ENCODE peak calls at places on chromosomes 7 and 10, in six cellular contexts. Q is tibial artery, L is colonic mucosa, B is gastrocnemius medialis, R is HCT116, O is hepatocyte. J is an unnamed sample.

GRCh38 chr7:100890640-100891521 is 1.4 kb upstream of the UFSP1 start:
- DNase-seq in Q (no peak), L (no peak), B (no peak), R (no peak), O (no peak), J (no peak)

GRCh38 chr7:106417273-106417902 is 132.6 kb upstream of the NAMPT start:
- DNase-seq in Q (no peak), L (no peak), B (no peak), R (no peak), O (no peak), J (no peak)

GRCh38 chr7:151038951-151039849 is 9.1 kb upstream of the ASIC3 start:
- DNase-seq in Q (peak; percentile 74), L (peak; percentile 65), B (peak; percentile 40), R (no peak), O (peak; percentile 92), J (no peak)

GRCh38 chr10:34626158-34626557 is 188.9 kb downstream of the PARD3 start:
- DNase-seq in Q (no peak), L (no peak), B (no peak), R (no peak), O (no peak), J (no peak)

GRCh38 chr10:86079088-86079487 is 287.5 kb downstream of the GRID1 start:
- DNase-seq in Q (no peak), L (no peak), B (no peak), R (peak; percentile 66), O (peak; percentile 79), J (no peak)

GRCh38 chr7:2601907-2602735 is 29.7 kb upstream of the TTYH3 start:
- DNase-seq in Q (no peak), L (no peak), B (no peak), R (no peak), O (no peak), J (no peak)

GRCh38 chr10:110932505-110933180 is 13.2 kb downstream of the SHOC2 start:
- DNase-seq in Q (no peak), L (no peak), B (no peak), R (no peak), O (no peak), J (no peak)

GRCh38 chr10:44935201-44935960 is 24.2 kb upstream of the RASSF4 start:
- DNase-seq in Q (no peak), L (no peak), B (no peak), R (no peak), O (peak; percentile 52), J (no peak)

GRCh38 chr10:7231420-7232414 is 179.1 kb downstream of the SFMBT2 start:
- DNase-seq in Q (no peak), L (no peak), B (no peak), R (no peak), O (no peak), J (no peak)

GRCh38 chr10:33967721-33968120 is 633.3 kb upstream of the NRP1 start:
- DNase-seq in Q (no peak), L (no peak), B (no peak), R (no peak), O (no peak), J (no peak)

GRCh38 chr7:44087914-44088838 is 5.8 kb upstream of the POLM start:
- DNase-seq in Q (peak; percentile 85), L (peak; percentile 49), B (no peak), R (no peak), O (no peak), J (no peak)

GRCh38 chr7:50512384-50512783 is 52.8 kb downstream of the DDC start:
- DNase-seq in Q (no peak), L (no peak), B (no peak), R (no peak), O (no peak), J (no peak)

GRCh38 chr7:99560834-99561734 is 2.6 kb downstream of the ZNF655 start:
- DNase-seq in Q (no peak), L (no peak), B (no peak), R (no peak), O (no peak), J (no peak)

GRCh38 chr10:29102636-29103035 is 186.2 kb upstream of the LYZL1 start:
- DNase-seq in Q (no peak), L (no peak), B (no peak), R (no peak), O (no peak), J (no peak)

GRCh38 chr10:83544049-83544448 is 595.3 kb upstream of the GHITM start:
- DNase-seq in Q (no peak), L (no peak), B (no peak), R (no peak), O (no peak), J (no peak)

GRCh38 chr7:123876557-123877256 is 31.7 kb downstream of the HYAL4 start:
- DNase-seq in Q (no peak), L (no peak), B (no peak), R (no peak), O (no peak), J (no peak)

GRCh38 chr10:52783726-52784125 is 11.1 kb upstream of the MBL2 start:
- DNase-seq in Q (no peak), L (no peak), B (no peak), R (no peak), O (no peak), J (no peak)

GRCh38 chr7:150976529-150977381 is 1.4 kb downstream of the KCNH2 start:
- DNase-seq in Q (no peak), L (no peak), B (no peak), R (no peak), O (no peak), J (no peak)

GRCh38 chr10:50621981-50622496 is 1.7 kb downstream of the SGMS1 start:
- DNase-seq in Q (peak; percentile 99), L (peak; percentile 96), B (peak; percentile 99), R (peak; percentile 75), O (peak; percentile 93), J (peak; percentile 91)

GRCh38 chr10:43404675-43405221 is 4.2 kb downstream of the HNRNPF start:
- DNase-seq in Q (no peak), L (no peak), B (no peak), R (no peak), O (no peak), J (no peak)

GRCh38 chr10:102230861-102231356 is 4.8 kb downstream of the ELOVL3 start:
- DNase-seq in Q (no peak), L (peak; percentile 48), B (no peak), R (peak; percentile 31), O (peak; percentile 65), J (no peak)

GRCh38 chr10:6737080-6737641 is 157.1 kb upstream of the PRKCQ start:
- DNase-seq in Q (no peak), L (no peak), B (peak; percentile 67), R (peak; percentile 47), O (no peak), J (no peak)

GRCh38 chr7:143929224-143929920 is 5.7 kb upstream of the OR2F2 start:
- DNase-seq in Q (no peak), L (no peak), B (no peak), R (no peak), O (no peak), J (no peak)

GRCh38 chr10:131620904-131621303 is 279.9 kb upstream of the PPP2R2D start:
- DNase-seq in Q (no peak), L (no peak), B (no peak), R (no peak), O (no peak), J (no peak)

GRCh38 chr10:24848169-24848688 is 104.2 kb downstream of the PRTFDC1 start:
- DNase-seq in Q (no peak), L (no peak), B (no peak), R (no peak), O (no peak), J (no peak)

GRCh38 chr10:98467506-98468318 is 21.0 kb upstream of the HPS1 start:
- DNase-seq in Q (peak; percentile 69), L (peak; percentile 77), B (peak; percentile 59), R (peak; percentile 89), O (peak; percentile 92), J (peak; percentile 86)

GRCh38 chr7:97013025-97013424 is 7.7 kb downstream of the DLX6 start:
- DNase-seq in Q (no peak), L (no peak), B (no peak), R (no peak), O (no peak), J (no peak)

GRCh38 chr7:97015279-97015678 is 9.4 kb downstream of the DLX5 start:
- DNase-seq in Q (no peak), L (no peak), B (no peak), R (no peak), O (no peak), J (no peak)

GRCh38 chr7:97012293-97013005 is 7.1 kb downstream of the DLX6 start:
- DNase-seq in Q (no peak), L (no peak), B (no peak), R (no peak), O (no peak), J (no peak)

GRCh38 chr7:97013555-97013954 is 8.2 kb downstream of the DLX6 start:
- DNase-seq in Q (no peak), L (no peak), B (no peak), R (no peak), O (no peak), J (no peak)

GRCh38 chr7:97014145-97014544 is 8.8 kb downstream of the DLX6 start:
- DNase-seq in Q (no peak), L (no peak), B (no peak), R (no peak), O (no peak), J (no peak)
- TF ChIP-seq CTCF in Q (no peak), L (no peak), B (no peak), R (no peak), O (no peak), J (no peak)

GRCh38 chr10:124994573-124995473 is 52.9 kb downstream of the ZRANB1 start:
- DNase-seq in Q (no peak), L (no peak), B (no peak), R (no peak), O (no peak), J (no peak)
- H3K27ac ChIP-seq in Q (peak overlapping the region; percentile 36), L (no peak overlapping the region), B (peak overlapping the region; percentile 79), R (no peak overlapping the region), O (no peak overlapping the region), J (no peak overlapping the region)

GRCh38 chr10:18565006-18565405 is 86.4 kb downstream of the NSUN6 start:
- DNase-seq in Q (no peak), L (no peak), B (no peak), R (no peak), O (no peak), J (no peak)
- H3K9me3 ChIP-seq in Q (no peaks in the 10 kb centered on the region), L (no peaks in the 10 kb centered on the region), B (no peaks in the 10 kb centered on the region), R (peaks cover 19% of the 10 kb centered on the region), O (no peaks in the 10 kb centered on the region), J (peaks cover 19% of the 10 kb centered on the region)

DNA sequence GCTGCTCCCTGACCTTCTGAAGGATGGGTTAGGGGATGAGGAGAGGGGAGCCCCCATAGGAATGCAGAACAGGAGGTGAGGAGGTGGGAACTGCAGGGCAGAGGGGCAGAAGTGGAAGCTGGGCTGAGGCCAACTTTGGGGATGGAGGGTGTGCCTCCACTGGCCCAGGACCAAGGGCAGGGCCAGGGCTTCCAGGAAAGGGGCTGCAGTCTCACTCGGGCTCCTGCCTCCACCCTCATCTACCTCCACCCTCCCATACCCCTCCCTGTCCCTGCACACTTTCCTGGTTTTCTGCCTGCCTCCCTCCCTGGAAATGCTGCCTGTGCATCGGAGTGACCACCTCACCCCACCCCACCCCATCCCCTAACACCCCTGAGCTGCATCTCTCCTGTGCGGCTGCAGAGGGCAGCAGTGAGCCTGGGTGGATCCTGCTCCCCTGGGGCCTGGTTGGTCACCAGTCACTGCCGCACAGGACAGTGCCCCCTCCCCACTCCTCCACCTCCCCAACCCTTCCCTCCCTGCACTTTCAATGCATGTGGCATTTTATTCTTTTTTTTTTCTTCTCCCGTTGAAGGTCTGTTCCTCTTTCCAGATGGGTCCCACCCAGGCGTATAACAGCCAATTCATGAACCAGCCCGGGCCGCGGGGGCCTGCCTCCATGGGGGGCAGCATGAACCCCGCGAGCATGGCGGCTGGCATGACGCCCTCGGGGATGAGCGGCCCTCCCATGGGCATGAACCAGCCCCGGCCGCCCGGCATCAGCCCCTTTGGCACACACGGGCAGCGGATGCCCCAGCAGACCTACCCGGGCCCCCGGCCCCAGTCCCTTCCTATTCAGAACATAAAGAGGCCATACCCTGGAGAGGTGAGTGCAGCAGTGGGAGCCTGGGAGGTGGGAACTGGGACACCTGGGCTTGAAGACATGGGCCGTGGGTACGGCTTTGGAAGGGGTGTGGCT is 54.2 kb upstream of the PPIF start:
- DNase-seq in Q (no peak), L (no peak), B (no peak), R (no peak), O (no peak), J (peak; percentile 40)
- TF ChIP-seq CTCF in Q (no peak), L (peak; percentile 48), B (peak; percentile 33), R (peak; percentile 76), O (peak; percentile 45), J (peak; percentile 71)

J was measured in OCI-LY7.